ENCODE peak calls at places on chromosomes 2 and 18, in ten cellular contexts. One of them, this sample, is unnamed.

GRCh38 chr2:95208101-95208500 is 780 bp downstream of the ZNF892 start:
- DNase-seq in nucleus accumbens: no peak
- DNase-seq in Daoy: no peak
- DNase-seq in stimulated activated CD4-positive, alpha-beta T cell treated with anti-CD3 and anti-CD28 coated beads, Interleukin-4, amount 100 ng/mL, for 24 hours: no peak
- DNase-seq in RKO: peak
- DNase-seq in breast epithelium: no peak
- DNase-seq in activated CD8-positive, alpha-beta memory T cell treated with anti-CD3 and anti-CD28 coated beads, Interleukin-2, amount 50 U/mL, for 48 hours: no peak
- DNase-seq in M059J: peak
- DNase-seq in NCI-H2081: no peak
- DNase-seq in A549: no peak
- DNase-seq in this sample: no peak

GRCh38 chr2:124476291-124476690 is 451.2 kb downstream of the CNTNAP5 start:
- DNase-seq in nucleus accumbens: no peak
- DNase-seq in Daoy: no peak
- DNase-seq in stimulated activated CD4-positive, alpha-beta T cell treated with anti-CD3 and anti-CD28 coated beads, Interleukin-4, amount 100 ng/mL, for 24 hours: no peak
- DNase-seq in RKO: no peak
- DNase-seq in breast epithelium: no peak
- DNase-seq in activated CD8-positive, alpha-beta memory T cell treated with anti-CD3 and anti-CD28 coated beads, Interleukin-2, amount 50 U/mL, for 48 hours: no peak
- DNase-seq in M059J: peak
- DNase-seq in NCI-H2081: no peak
- DNase-seq in A549: no peak
- DNase-seq in this sample: no peak

GRCh38 chr2:179861777-179862117 is 335 bp upstream of the ZNF385B start:
- DNase-seq in nucleus accumbens: no peak
- DNase-seq in Daoy: peak
- DNase-seq in stimulated activated CD4-positive, alpha-beta T cell treated with anti-CD3 and anti-CD28 coated beads, Interleukin-4, amount 100 ng/mL, for 24 hours: no peak
- DNase-seq in RKO: no peak
- DNase-seq in breast epithelium: no peak
- DNase-seq in activated CD8-positive, alpha-beta memory T cell treated with anti-CD3 and anti-CD28 coated beads, Interleukin-2, amount 50 U/mL, for 48 hours: no peak
- DNase-seq in M059J: peak
- DNase-seq in NCI-H2081: no peak
- DNase-seq in A549: no peak
- DNase-seq in this sample: no peak

GRCh38 chr18:3186678-3187658 is 32.8 kb downstream of the MYOM1 start:
- DNase-seq in nucleus accumbens: no peak
- DNase-seq in Daoy: no peak
- DNase-seq in stimulated activated CD4-positive, alpha-beta T cell treated with anti-CD3 and anti-CD28 coated beads, Interleukin-4, amount 100 ng/mL, for 24 hours: no peak
- DNase-seq in RKO: peak
- DNase-seq in breast epithelium: no peak
- DNase-seq in activated CD8-positive, alpha-beta memory T cell treated with anti-CD3 and anti-CD28 coated beads, Interleukin-2, amount 50 U/mL, for 48 hours: no peak
- DNase-seq in M059J: no peak
- DNase-seq in NCI-H2081: no peak
- DNase-seq in A549: no peak
- DNase-seq in this sample: no peak

GRCh38 chr18:24227976-24228660 is 89.3 kb downstream of the CABYR start:
- DNase-seq in nucleus accumbens: no peak
- DNase-seq in Daoy: no peak
- DNase-seq in stimulated activated CD4-positive, alpha-beta T cell treated with anti-CD3 and anti-CD28 coated beads, Interleukin-4, amount 100 ng/mL, for 24 hours: no peak
- DNase-seq in RKO: peak
- DNase-seq in breast epithelium: no peak
- DNase-seq in activated CD8-positive, alpha-beta memory T cell treated with anti-CD3 and anti-CD28 coated beads, Interleukin-2, amount 50 U/mL, for 48 hours: no peak
- DNase-seq in M059J: peak
- DNase-seq in NCI-H2081: no peak
- DNase-seq in A549: no peak
- DNase-seq in this sample: no peak

GRCh38 chr2:152473151-152473857 is 138.3 kb downstream of the FMNL2 start:
- DNase-seq in nucleus accumbens: no peak
- DNase-seq in Daoy: no peak
- DNase-seq in stimulated activated CD4-positive, alpha-beta T cell treated with anti-CD3 and anti-CD28 coated beads, Interleukin-4, amount 100 ng/mL, for 24 hours: no peak
- DNase-seq in RKO: no peak
- DNase-seq in breast epithelium: no peak
- DNase-seq in activated CD8-positive, alpha-beta memory T cell treated with anti-CD3 and anti-CD28 coated beads, Interleukin-2, amount 50 U/mL, for 48 hours: no peak
- DNase-seq in M059J: no peak
- DNase-seq in NCI-H2081: no peak
- DNase-seq in A549: no peak
- DNase-seq in this sample: no peak

GRCh38 chr18:57768557-57769326 is 34.4 kb downstream of the ATP8B1 start:
- DNase-seq in nucleus accumbens: no peak
- DNase-seq in Daoy: no peak
- DNase-seq in stimulated activated CD4-positive, alpha-beta T cell treated with anti-CD3 and anti-CD28 coated beads, Interleukin-4, amount 100 ng/mL, for 24 hours: no peak
- DNase-seq in RKO: no peak
- DNase-seq in breast epithelium: no peak
- DNase-seq in activated CD8-positive, alpha-beta memory T cell treated with anti-CD3 and anti-CD28 coated beads, Interleukin-2, amount 50 U/mL, for 48 hours: no peak
- DNase-seq in M059J: peak
- DNase-seq in NCI-H2081: no peak
- DNase-seq in A549: no peak
- DNase-seq in this sample: no peak

GRCh38 chr18:73891572-73892421 is 255.8 kb downstream of the FBXO15 start:
- DNase-seq in nucleus accumbens: no peak
- DNase-seq in Daoy: peak
- DNase-seq in stimulated activated CD4-positive, alpha-beta T cell treated with anti-CD3 and anti-CD28 coated beads, Interleukin-4, amount 100 ng/mL, for 24 hours: no peak
- DNase-seq in RKO: peak
- DNase-seq in breast epithelium: no peak
- DNase-seq in activated CD8-positive, alpha-beta memory T cell treated with anti-CD3 and anti-CD28 coated beads, Interleukin-2, amount 50 U/mL, for 48 hours: no peak
- DNase-seq in M059J: no peak
- DNase-seq in NCI-H2081: no peak
- DNase-seq in A549: no peak
- DNase-seq in this sample: no peak

GRCh38 chr2:217834744-217835513 is 167.9 kb downstream of the TNS1 start:
- DNase-seq in nucleus accumbens: no peak
- DNase-seq in Daoy: no peak
- DNase-seq in stimulated activated CD4-positive, alpha-beta T cell treated with anti-CD3 and anti-CD28 coated beads, Interleukin-4, amount 100 ng/mL, for 24 hours: no peak
- DNase-seq in RKO: no peak
- DNase-seq in breast epithelium: no peak
- DNase-seq in activated CD8-positive, alpha-beta memory T cell treated with anti-CD3 and anti-CD28 coated beads, Interleukin-2, amount 50 U/mL, for 48 hours: no peak
- DNase-seq in M059J: peak
- DNase-seq in NCI-H2081: no peak
- DNase-seq in A549: no peak
- DNase-seq in this sample: no peak

GRCh38 chr2:118807668-118808428 is 39.6 kb downstream of the EN1 start:
- DNase-seq in nucleus accumbens: no peak
- DNase-seq in Daoy: no peak
- DNase-seq in stimulated activated CD4-positive, alpha-beta T cell treated with anti-CD3 and anti-CD28 coated beads, Interleukin-4, amount 100 ng/mL, for 24 hours: no peak
- DNase-seq in RKO: no peak
- DNase-seq in breast epithelium: no peak
- DNase-seq in activated CD8-positive, alpha-beta memory T cell treated with anti-CD3 and anti-CD28 coated beads, Interleukin-2, amount 50 U/mL, for 48 hours: no peak
- DNase-seq in M059J: no peak
- DNase-seq in NCI-H2081: no peak
- DNase-seq in A549: no peak
- DNase-seq in this sample: no peak

GRCh38 chr18:42157878-42158277 is 202.8 kb downstream of the PIK3C3 start:
- DNase-seq in nucleus accumbens: no peak
- DNase-seq in Daoy: no peak
- DNase-seq in stimulated activated CD4-positive, alpha-beta T cell treated with anti-CD3 and anti-CD28 coated beads, Interleukin-4, amount 100 ng/mL, for 24 hours: no peak
- DNase-seq in RKO: no peak
- DNase-seq in breast epithelium: no peak
- DNase-seq in activated CD8-positive, alpha-beta memory T cell treated with anti-CD3 and anti-CD28 coated beads, Interleukin-2, amount 50 U/mL, for 48 hours: no peak
- DNase-seq in M059J: no peak
- DNase-seq in NCI-H2081: no peak
- DNase-seq in A549: no peak
- DNase-seq in this sample: no peak

GRCh38 chr2:106085441-106085911 is 108.6 kb downstream of the UXS1 start:
- DNase-seq in nucleus accumbens: no peak
- DNase-seq in Daoy: peak
- DNase-seq in stimulated activated CD4-positive, alpha-beta T cell treated with anti-CD3 and anti-CD28 coated beads, Interleukin-4, amount 100 ng/mL, for 24 hours: peak
- DNase-seq in RKO: peak
- DNase-seq in breast epithelium: no peak
- DNase-seq in activated CD8-positive, alpha-beta memory T cell treated with anti-CD3 and anti-CD28 coated beads, Interleukin-2, amount 50 U/mL, for 48 hours: peak
- DNase-seq in M059J: peak
- DNase-seq in NCI-H2081: no peak
- DNase-seq in A549: no peak
- DNase-seq in this sample: peak

GRCh38 chr2:33518200-33518599 is 41.8 kb downstream of the RASGRP3 start:
- DNase-seq in nucleus accumbens: no peak
- DNase-seq in Daoy: no peak
- DNase-seq in stimulated activated CD4-positive, alpha-beta T cell treated with anti-CD3 and anti-CD28 coated beads, Interleukin-4, amount 100 ng/mL, for 24 hours: no peak
- DNase-seq in RKO: no peak
- DNase-seq in breast epithelium: no peak
- DNase-seq in activated CD8-positive, alpha-beta memory T cell treated with anti-CD3 and anti-CD28 coated beads, Interleukin-2, amount 50 U/mL, for 48 hours: no peak
- DNase-seq in M059J: no peak
- DNase-seq in NCI-H2081: no peak
- DNase-seq in A549: no peak
- DNase-seq in this sample: no peak

GRCh38 chr18:9846162-9846915 is 39.4 kb upstream of the TXNDC2 start:
- DNase-seq in nucleus accumbens: no peak
- DNase-seq in Daoy: no peak
- DNase-seq in stimulated activated CD4-positive, alpha-beta T cell treated with anti-CD3 and anti-CD28 coated beads, Interleukin-4, amount 100 ng/mL, for 24 hours: no peak
- DNase-seq in RKO: no peak
- DNase-seq in breast epithelium: no peak
- DNase-seq in activated CD8-positive, alpha-beta memory T cell treated with anti-CD3 and anti-CD28 coated beads, Interleukin-2, amount 50 U/mL, for 48 hours: no peak
- DNase-seq in M059J: no peak
- DNase-seq in NCI-H2081: no peak
- DNase-seq in A549: no peak
- DNase-seq in this sample: no peak

GRCh38 chr2:216695401-216695821 is at the start of gene IGFBP5:
- DNase-seq in nucleus accumbens: peak
- DNase-seq in Daoy: peak
- DNase-seq in stimulated activated CD4-positive, alpha-beta T cell treated with anti-CD3 and anti-CD28 coated beads, Interleukin-4, amount 100 ng/mL, for 24 hours: no peak
- DNase-seq in RKO: no peak
- DNase-seq in breast epithelium: peak
- DNase-seq in activated CD8-positive, alpha-beta memory T cell treated with anti-CD3 and anti-CD28 coated beads, Interleukin-2, amount 50 U/mL, for 48 hours: no peak
- DNase-seq in M059J: peak
- DNase-seq in NCI-H2081: peak
- DNase-seq in A549: no peak
- DNase-seq in this sample: no peak

GRCh38 chr2:218745559-218746469 is 35.2 kb downstream of the TTLL4 start:
- DNase-seq in nucleus accumbens: peak
- DNase-seq in Daoy: no peak
- DNase-seq in stimulated activated CD4-positive, alpha-beta T cell treated with anti-CD3 and anti-CD28 coated beads, Interleukin-4, amount 100 ng/mL, for 24 hours: no peak
- DNase-seq in RKO: no peak
- DNase-seq in breast epithelium: peak
- DNase-seq in activated CD8-positive, alpha-beta memory T cell treated with anti-CD3 and anti-CD28 coated beads, Interleukin-2, amount 50 U/mL, for 48 hours: no peak
- DNase-seq in M059J: peak
- DNase-seq in NCI-H2081: no peak
- DNase-seq in A549: no peak
- DNase-seq in this sample: no peak

GRCh38 chr18:71116535-71116934 is 827.7 kb downstream of the SOCS6 start:
- DNase-seq in nucleus accumbens: no peak
- DNase-seq in Daoy: no peak
- DNase-seq in stimulated activated CD4-positive, alpha-beta T cell treated with anti-CD3 and anti-CD28 coated beads, Interleukin-4, amount 100 ng/mL, for 24 hours: no peak
- DNase-seq in RKO: no peak
- DNase-seq in breast epithelium: no peak
- DNase-seq in activated CD8-positive, alpha-beta memory T cell treated with anti-CD3 and anti-CD28 coated beads, Interleukin-2, amount 50 U/mL, for 48 hours: no peak
- DNase-seq in M059J: no peak
- DNase-seq in NCI-H2081: peak
- DNase-seq in A549: no peak
- DNase-seq in this sample: no peak

GRCh38 chr2:73952499-73953446 is 26.1 kb downstream of the DGUOK start:
- DNase-seq in nucleus accumbens: no peak
- DNase-seq in Daoy: peak
- DNase-seq in stimulated activated CD4-positive, alpha-beta T cell treated with anti-CD3 and anti-CD28 coated beads, Interleukin-4, amount 100 ng/mL, for 24 hours: no peak
- DNase-seq in RKO: peak
- DNase-seq in breast epithelium: no peak
- DNase-seq in activated CD8-positive, alpha-beta memory T cell treated with anti-CD3 and anti-CD28 coated beads, Interleukin-2, amount 50 U/mL, for 48 hours: no peak
- DNase-seq in M059J: peak
- DNase-seq in NCI-H2081: no peak
- DNase-seq in A549: no peak
- DNase-seq in this sample: no peak

GRCh38 chr18:63207154-63207790 is 112.3 kb downstream of the BCL2 start:
- DNase-seq in nucleus accumbens: no peak
- DNase-seq in Daoy: no peak
- DNase-seq in stimulated activated CD4-positive, alpha-beta T cell treated with anti-CD3 and anti-CD28 coated beads, Interleukin-4, amount 100 ng/mL, for 24 hours: peak
- DNase-seq in RKO: no peak
- DNase-seq in breast epithelium: no peak
- DNase-seq in activated CD8-positive, alpha-beta memory T cell treated with anti-CD3 and anti-CD28 coated beads, Interleukin-2, amount 50 U/mL, for 48 hours: peak
- DNase-seq in M059J: no peak
- DNase-seq in NCI-H2081: peak
- DNase-seq in A549: no peak
- DNase-seq in this sample: no peak

GRCh38 chr2:27762951-27763906 is 8.3 kb upstream of the MRPL33 start:
- DNase-seq in nucleus accumbens: no peak
- DNase-seq in Daoy: no peak
- DNase-seq in stimulated activated CD4-positive, alpha-beta T cell treated with anti-CD3 and anti-CD28 coated beads, Interleukin-4, amount 100 ng/mL, for 24 hours: no peak
- DNase-seq in RKO: no peak
- DNase-seq in breast epithelium: no peak
- DNase-seq in activated CD8-positive, alpha-beta memory T cell treated with anti-CD3 and anti-CD28 coated beads, Interleukin-2, amount 50 U/mL, for 48 hours: no peak
- DNase-seq in M059J: peak
- DNase-seq in NCI-H2081: no peak
- DNase-seq in A549: no peak
- DNase-seq in this sample: no peak

GRCh38 chr2:113105047-113105446 is 22.4 kb upstream of the IL1RN start:
- DNase-seq in nucleus accumbens: no peak
- DNase-seq in Daoy: peak
- DNase-seq in stimulated activated CD4-positive, alpha-beta T cell treated with anti-CD3 and anti-CD28 coated beads, Interleukin-4, amount 100 ng/mL, for 24 hours: peak
- DNase-seq in RKO: peak
- DNase-seq in breast epithelium: no peak
- DNase-seq in activated CD8-positive, alpha-beta memory T cell treated with anti-CD3 and anti-CD28 coated beads, Interleukin-2, amount 50 U/mL, for 48 hours: peak
- DNase-seq in M059J: peak
- DNase-seq in NCI-H2081: no peak
- DNase-seq in A549: peak
- DNase-seq in this sample: no peak

GRCh38 chr2:108626993-108627392 is 92.3 kb upstream of the RANBP2 start:
- DNase-seq in nucleus accumbens: no peak
- DNase-seq in Daoy: no peak
- DNase-seq in stimulated activated CD4-positive, alpha-beta T cell treated with anti-CD3 and anti-CD28 coated beads, Interleukin-4, amount 100 ng/mL, for 24 hours: no peak
- DNase-seq in RKO: peak
- DNase-seq in breast epithelium: no peak
- DNase-seq in activated CD8-positive, alpha-beta memory T cell treated with anti-CD3 and anti-CD28 coated beads, Interleukin-2, amount 50 U/mL, for 48 hours: no peak
- DNase-seq in M059J: no peak
- DNase-seq in NCI-H2081: no peak
- DNase-seq in A549: no peak
- DNase-seq in this sample: no peak

GRCh38 chr2:11930211-11930761 is 183.9 kb downstream of the LPIN1 start:
- DNase-seq in nucleus accumbens: no peak
- DNase-seq in Daoy: peak
- DNase-seq in stimulated activated CD4-positive, alpha-beta T cell treated with anti-CD3 and anti-CD28 coated beads, Interleukin-4, amount 100 ng/mL, for 24 hours: no peak
- DNase-seq in RKO: no peak
- DNase-seq in breast epithelium: no peak
- DNase-seq in activated CD8-positive, alpha-beta memory T cell treated with anti-CD3 and anti-CD28 coated beads, Interleukin-2, amount 50 U/mL, for 48 hours: no peak
- DNase-seq in M059J: no peak
- DNase-seq in NCI-H2081: peak
- DNase-seq in A549: no peak
- DNase-seq in this sample: no peak

GRCh38 chr2:149329068-149329467 is 1.3 kb upstream of the LYPD6 start:
- DNase-seq in nucleus accumbens: no peak
- DNase-seq in Daoy: peak
- DNase-seq in stimulated activated CD4-positive, alpha-beta T cell treated with anti-CD3 and anti-CD28 coated beads, Interleukin-4, amount 100 ng/mL, for 24 hours: no peak
- DNase-seq in RKO: no peak
- DNase-seq in breast epithelium: no peak
- DNase-seq in activated CD8-positive, alpha-beta memory T cell treated with anti-CD3 and anti-CD28 coated beads, Interleukin-2, amount 50 U/mL, for 48 hours: no peak
- DNase-seq in M059J: peak
- DNase-seq in NCI-H2081: no peak
- DNase-seq in A549: no peak
- DNase-seq in this sample: no peak

GRCh38 chr2:196131949-196132925 is 39.1 kb downstream of the STK17B start:
- DNase-seq in nucleus accumbens: no peak
- DNase-seq in Daoy: no peak
- DNase-seq in stimulated activated CD4-positive, alpha-beta T cell treated with anti-CD3 and anti-CD28 coated beads, Interleukin-4, amount 100 ng/mL, for 24 hours: peak
- DNase-seq in RKO: peak
- DNase-seq in breast epithelium: no peak
- DNase-seq in activated CD8-positive, alpha-beta memory T cell treated with anti-CD3 and anti-CD28 coated beads, Interleukin-2, amount 50 U/mL, for 48 hours: peak
- DNase-seq in M059J: no peak
- DNase-seq in NCI-H2081: no peak
- DNase-seq in A549: no peak
- DNase-seq in this sample: peak

GRCh38 chr2:234415706-234416105 is 81.2 kb downstream of the ARL4C start:
- DNase-seq in nucleus accumbens: no peak
- DNase-seq in Daoy: no peak
- DNase-seq in stimulated activated CD4-positive, alpha-beta T cell treated with anti-CD3 and anti-CD28 coated beads, Interleukin-4, amount 100 ng/mL, for 24 hours: no peak
- DNase-seq in RKO: no peak
- DNase-seq in breast epithelium: no peak
- DNase-seq in activated CD8-positive, alpha-beta memory T cell treated with anti-CD3 and anti-CD28 coated beads, Interleukin-2, amount 50 U/mL, for 48 hours: no peak
- DNase-seq in M059J: no peak
- DNase-seq in NCI-H2081: no peak
- DNase-seq in A549: no peak
- DNase-seq in this sample: no peak

GRCh38 chr2:227301523-227301922 is 23.5 kb upstream of the MFF start:
- DNase-seq in nucleus accumbens: no peak
- DNase-seq in Daoy: no peak
- DNase-seq in stimulated activated CD4-positive, alpha-beta T cell treated with anti-CD3 and anti-CD28 coated beads, Interleukin-4, amount 100 ng/mL, for 24 hours: no peak
- DNase-seq in RKO: no peak
- DNase-seq in breast epithelium: no peak
- DNase-seq in activated CD8-positive, alpha-beta memory T cell treated with anti-CD3 and anti-CD28 coated beads, Interleukin-2, amount 50 U/mL, for 48 hours: no peak
- DNase-seq in M059J: peak
- DNase-seq in NCI-H2081: no peak
- DNase-seq in A549: no peak
- DNase-seq in this sample: no peak

GRCh38 chr2:233473386-233473791 is 93.2 kb downstream of the USP40 start:
- DNase-seq in nucleus accumbens: no peak
- DNase-seq in Daoy: no peak
- DNase-seq in stimulated activated CD4-positive, alpha-beta T cell treated with anti-CD3 and anti-CD28 coated beads, Interleukin-4, amount 100 ng/mL, for 24 hours: no peak
- DNase-seq in RKO: no peak
- DNase-seq in breast epithelium: no peak
- DNase-seq in activated CD8-positive, alpha-beta memory T cell treated with anti-CD3 and anti-CD28 coated beads, Interleukin-2, amount 50 U/mL, for 48 hours: peak
- DNase-seq in M059J: no peak
- DNase-seq in NCI-H2081: no peak
- DNase-seq in A549: no peak
- DNase-seq in this sample: no peak